ENCODE peak calls at places on chromosomes 11 and 22, in six cellular contexts. N is HCT116, G is HepG2, B is GM12878, E is K562, A is H1. H is an unnamed sample.

GRCh38 chr22:17369553-17370035 is 334 bp downstream of the CECR2 start:
- DNase-seq in A (peak), E (no peak), B (no peak), G (no peak), N (no peak), H (no peak)

GRCh38 chr22:36288571-36289405 is 35.9 kb downstream of the APOL1 start:
- DNase-seq in G (no peak), E (no peak), A (no peak), B (no peak), N (no peak), H (no peak)

GRCh38 chr11:118291453-118291852 is 13.1 kb upstream of the CD3E start:
- DNase-seq in E (no peak), A (no peak), N (no peak), B (no peak), G (no peak), H (no peak)

GRCh38 chr11:108875134-108875533 is 210.3 kb downstream of the DDX10 start:
- DNase-seq in B (no peak), G (no peak), N (no peak), A (no peak), E (no peak), H (no peak)

GRCh38 chr11:72745925-72746550 is 6.2 kb downstream of the ARAP1 start:
- DNase-seq in B (no peak), E (no peak), N (no peak), A (no peak), G (no peak), H (no peak)

GRCh38 chr22:35838849-35839646 is 121.4 kb downstream of the APOL5 start:
- DNase-seq in A (no peak), N (peak), G (peak), E (no peak), B (no peak), H (no peak)

GRCh38 chr22:18091916-18092526 is 14.2 kb downstream of the PEX26 start:
- DNase-seq in E (no peak), A (no peak), N (no peak), B (no peak), G (peak), H (no peak)

GRCh38 chr11:66363805-66364535 is 7.6 kb downstream of the SLC29A2 start:
- DNase-seq in G (no peak), E (peak), N (no peak), B (no peak), A (peak), H (no peak)

GRCh38 chr11:74683279-74683871 is 47.9 kb downstream of the CHRDL2 start:
- DNase-seq in A (peak), B (no peak), E (no peak), N (no peak), G (no peak), H (no peak)

GRCh38 chr22:23696326-23696851 is 5.6 kb downstream of the RGL4 start:
- DNase-seq in N (no peak), B (peak), A (no peak), G (no peak), E (no peak), H (no peak)

GRCh38 chr11:10114593-10115404 is 179.2 kb downstream of the SBF2 start:
- DNase-seq in A (no peak), E (no peak), G (no peak), N (no peak), B (no peak), H (no peak)

GRCh38 chr11:87425943-87426342 is 388.2 kb downstream of the TMEM135 start:
- DNase-seq in A (no peak), E (no peak), G (no peak), B (no peak), N (no peak), H (no peak)

GRCh38 chr22:23751441-23751996 is 607 bp upstream of the ZNF70 start:
- DNase-seq in E (no peak), G (no peak), N (no peak), B (no peak), A (no peak), H (no peak)

GRCh38 chr11:64288353-64288750 is 2.7 kb downstream of the GPR137 start:
- DNase-seq in A (no peak), B (no peak), E (no peak), N (no peak), G (no peak), H (no peak)

GRCh38 chr11:114354076-114354475 is 46.2 kb downstream of the C11orf71 start:
- DNase-seq in G (no peak), E (peak), N (no peak), A (no peak), B (no peak), H (no peak)
- TF ChIP-seq JUND in G (no peak), E (peak), N (no peak), A (no peak), B (no peak), H (no peak)

GRCh38 chr11:61891331-61892084 is at the start of gene FADS3:
- DNase-seq in N (peak), G (peak), B (no peak), E (peak), A (peak), H (peak)
- TF ChIP-seq JUND in N (no peak), G (no peak), B (no peak), E (no peak), A (no peak), H (no peak)

GRCh38 chr11:12179019-12179418 is 68.6 kb downstream of the MICAL2 start:
- DNase-seq in G (no peak), E (no peak), B (no peak), N (no peak), A (peak), H (peak)
- TF ChIP-seq JUND in G (no peak), E (no peak), B (no peak), N (no peak), A (no peak), H (no peak)

DNA sequence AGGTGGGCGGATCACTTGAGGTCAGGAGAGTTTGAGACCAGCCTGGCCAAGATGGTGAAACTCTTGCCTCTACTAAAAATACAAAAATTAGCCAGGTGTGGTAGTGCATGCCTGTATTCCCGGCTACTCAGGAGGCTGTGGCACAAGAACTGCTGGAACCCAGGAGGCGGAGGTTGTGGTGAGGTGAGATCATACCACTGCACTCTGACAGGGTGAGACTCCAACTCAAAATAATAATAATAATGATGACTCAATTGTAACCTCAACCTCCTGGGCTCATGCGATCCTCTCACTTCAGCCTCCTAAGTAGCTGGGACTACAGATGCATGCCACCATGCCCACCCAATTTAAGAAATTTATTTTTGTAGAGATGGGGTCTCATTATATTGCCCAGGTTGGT is 15.6 kb upstream of the CHRNA10 start:
- DNase-seq in E (no peak), B (no peak), N (no peak), G (no peak), A (no peak), H (no peak)
- TF ChIP-seq JUND in E (no peak), B (no peak), N (no peak), G (no peak), A (no peak), H (no peak)

GRCh38 chr11:70519117-70519516 is 120.8 kb downstream of the CTTN start:
- DNase-seq in N (peak), E (no peak), A (no peak), G (no peak), B (peak), H (no peak)
- TF ChIP-seq JUND in N (no peak), E (peak), A (no peak), G (no peak), B (no peak), H (no peak)

GRCh38 chr11:20021212-20021611 is 139.1 kb downstream of the DBX1 start:
- DNase-seq in N (no peak), A (no peak), G (peak), E (no peak), B (no peak), H (no peak)
- TF ChIP-seq JUND in N (no peak), A (no peak), G (no peak), E (no peak), B (no peak), H (no peak)

GRCh38 chr11:43976863-43977262 is 34.4 kb downstream of the C11orf96 start:
- DNase-seq in E (no peak), B (no peak), A (no peak), N (no peak), G (no peak), H (no peak)
- TF ChIP-seq JUND in E (no peak), B (no peak), A (no peak), N (no peak), G (no peak), H (no peak)

H was measured in T47D.